ENCODE peak calls at places on chromosomes 2 and 18, in eight cellular contexts. One of them, this sample, is unnamed.

GRCh38 chr2:13003500-13003899 is 286.8 kb downstream of the TRIB2 start:
- DNase-seq in cardiac fibroblast: peak
- DNase-seq in PC-3: no peak
- DNase-seq in endothelial cell: no peak
- DNase-seq in activated CD8-positive, alpha-beta T cell treated with anti-CD3 and anti-CD28 coated beads for 36 hours: no peak
- DNase-seq in upper lobe of right lung: no peak
- DNase-seq in left ventricle myocardium inferior: no peak
- DNase-seq in CD8-positive, alpha-beta T cell: no peak
- DNase-seq in this sample: no peak

GRCh38 chr18:59266019-59266369 is 7.3 kb downstream of the RAX start:
- DNase-seq in cardiac fibroblast: no peak
- DNase-seq in upper lobe of right lung: no peak
- DNase-seq in PC-3: no peak
- DNase-seq in activated CD8-positive, alpha-beta T cell treated with anti-CD3 and anti-CD28 coated beads for 36 hours: no peak
- DNase-seq in left ventricle myocardium inferior: no peak
- DNase-seq in CD8-positive, alpha-beta T cell: no peak
- DNase-seq in endothelial cell: no peak
- DNase-seq in this sample: no peak

GRCh38 chr2:216215991-216216390 is 106.8 kb downstream of the XRCC5 start:
- DNase-seq in activated CD8-positive, alpha-beta T cell treated with anti-CD3 and anti-CD28 coated beads for 36 hours: no peak
- DNase-seq in upper lobe of right lung: no peak
- DNase-seq in endothelial cell: no peak
- DNase-seq in PC-3: peak
- DNase-seq in cardiac fibroblast: peak
- DNase-seq in CD8-positive, alpha-beta T cell: no peak
- DNase-seq in left ventricle myocardium inferior: no peak
- DNase-seq in this sample: no peak

GRCh38 chr2:231052494-231053451 is 3.9 kb upstream of the PSMD1 start:
- DNase-seq in endothelial cell: peak
- DNase-seq in CD8-positive, alpha-beta T cell: peak
- DNase-seq in cardiac fibroblast: peak
- DNase-seq in PC-3: peak
- DNase-seq in left ventricle myocardium inferior: peak
- DNase-seq in activated CD8-positive, alpha-beta T cell treated with anti-CD3 and anti-CD28 coated beads for 36 hours: peak
- DNase-seq in upper lobe of right lung: peak
- DNase-seq in this sample: peak

GRCh38 chr2:231394201-231395141 is 1.0 kb upstream of the B3GNT7 start:
- DNase-seq in upper lobe of right lung: no peak
- DNase-seq in left ventricle myocardium inferior: no peak
- DNase-seq in PC-3: peak
- DNase-seq in activated CD8-positive, alpha-beta T cell treated with anti-CD3 and anti-CD28 coated beads for 36 hours: no peak
- DNase-seq in endothelial cell: no peak
- DNase-seq in CD8-positive, alpha-beta T cell: no peak
- DNase-seq in cardiac fibroblast: no peak
- DNase-seq in this sample: peak

GRCh38 chr2:204505946-204506345 is 39.3 kb upstream of the PARD3B start:
- DNase-seq in left ventricle myocardium inferior: no peak
- DNase-seq in PC-3: peak
- DNase-seq in endothelial cell: no peak
- DNase-seq in cardiac fibroblast: peak
- DNase-seq in CD8-positive, alpha-beta T cell: no peak
- DNase-seq in upper lobe of right lung: no peak
- DNase-seq in activated CD8-positive, alpha-beta T cell treated with anti-CD3 and anti-CD28 coated beads for 36 hours: no peak
- DNase-seq in this sample: no peak

GRCh38 chr2:188199716-188200128 is 92.0 kb upstream of the GULP1 start:
- DNase-seq in CD8-positive, alpha-beta T cell: no peak
- DNase-seq in endothelial cell: no peak
- DNase-seq in cardiac fibroblast: peak
- DNase-seq in upper lobe of right lung: no peak
- DNase-seq in PC-3: peak
- DNase-seq in left ventricle myocardium inferior: no peak
- DNase-seq in activated CD8-positive, alpha-beta T cell treated with anti-CD3 and anti-CD28 coated beads for 36 hours: no peak
- DNase-seq in this sample: no peak

GRCh38 chr2:134452042-134452733 is 198.3 kb downstream of the MGAT5 start:
- DNase-seq in endothelial cell: no peak
- DNase-seq in left ventricle myocardium inferior: no peak
- DNase-seq in upper lobe of right lung: no peak
- DNase-seq in PC-3: no peak
- DNase-seq in cardiac fibroblast: no peak
- DNase-seq in CD8-positive, alpha-beta T cell: no peak
- DNase-seq in activated CD8-positive, alpha-beta T cell treated with anti-CD3 and anti-CD28 coated beads for 36 hours: no peak
- DNase-seq in this sample: no peak

GRCh38 chr18:9712606-9713005 is 4.5 kb downstream of the RAB31 start:
- DNase-seq in activated CD8-positive, alpha-beta T cell treated with anti-CD3 and anti-CD28 coated beads for 36 hours: no peak
- DNase-seq in cardiac fibroblast: peak
- DNase-seq in left ventricle myocardium inferior: no peak
- DNase-seq in CD8-positive, alpha-beta T cell: no peak
- DNase-seq in upper lobe of right lung: no peak
- DNase-seq in endothelial cell: no peak
- DNase-seq in PC-3: no peak
- DNase-seq in this sample: no peak

GRCh38 chr2:3737128-3737527 is 33.8 kb downstream of the DCDC2C start:
- DNase-seq in CD8-positive, alpha-beta T cell: no peak
- DNase-seq in activated CD8-positive, alpha-beta T cell treated with anti-CD3 and anti-CD28 coated beads for 36 hours: no peak
- DNase-seq in cardiac fibroblast: no peak
- DNase-seq in left ventricle myocardium inferior: no peak
- DNase-seq in PC-3: no peak
- DNase-seq in upper lobe of right lung: no peak
- DNase-seq in endothelial cell: no peak
- DNase-seq in this sample: no peak

GRCh38 chr2:3741372-3741771 is 38.0 kb downstream of the DCDC2C start:
- DNase-seq in left ventricle myocardium inferior: no peak
- DNase-seq in PC-3: no peak
- DNase-seq in upper lobe of right lung: no peak
- DNase-seq in CD8-positive, alpha-beta T cell: no peak
- DNase-seq in endothelial cell: no peak
- DNase-seq in activated CD8-positive, alpha-beta T cell treated with anti-CD3 and anti-CD28 coated beads for 36 hours: no peak
- DNase-seq in cardiac fibroblast: no peak
- DNase-seq in this sample: no peak

GRCh38 chr2:3739313-3739712 is 35.9 kb downstream of the DCDC2C start:
- DNase-seq in cardiac fibroblast: no peak
- DNase-seq in activated CD8-positive, alpha-beta T cell treated with anti-CD3 and anti-CD28 coated beads for 36 hours: no peak
- DNase-seq in endothelial cell: no peak
- DNase-seq in CD8-positive, alpha-beta T cell: no peak
- DNase-seq in PC-3: no peak
- DNase-seq in upper lobe of right lung: no peak
- DNase-seq in left ventricle myocardium inferior: no peak
- DNase-seq in this sample: no peak

GRCh38 chr2:3736112-3736511 is 32.7 kb downstream of the DCDC2C start:
- DNase-seq in upper lobe of right lung: no peak
- DNase-seq in endothelial cell: no peak
- DNase-seq in cardiac fibroblast: no peak
- DNase-seq in left ventricle myocardium inferior: no peak
- DNase-seq in activated CD8-positive, alpha-beta T cell treated with anti-CD3 and anti-CD28 coated beads for 36 hours: no peak
- DNase-seq in PC-3: no peak
- DNase-seq in CD8-positive, alpha-beta T cell: no peak
- DNase-seq in this sample: no peak

DNA sequence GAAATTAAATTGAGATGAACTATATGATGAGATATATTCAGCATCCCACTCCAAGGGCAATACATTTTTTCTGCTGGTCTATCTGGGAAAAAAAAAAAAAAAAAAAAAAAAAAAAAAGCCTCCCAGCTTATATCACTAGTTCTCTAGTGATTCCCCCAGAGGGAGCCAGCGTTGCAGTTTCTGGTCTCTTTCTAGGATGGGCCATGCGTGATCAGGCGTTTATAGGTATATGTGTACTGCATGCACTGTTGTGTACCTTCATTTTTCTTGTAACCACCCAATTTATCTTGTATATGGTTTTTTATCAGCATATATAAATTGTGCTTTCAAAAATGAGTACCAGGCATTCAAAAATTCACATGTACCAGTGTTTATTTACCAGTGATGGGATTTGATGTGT is 35.1 kb downstream of the DCDC2C start:
- DNase-seq in cardiac fibroblast: peak
- DNase-seq in upper lobe of right lung: no peak
- DNase-seq in left ventricle myocardium inferior: no peak
- DNase-seq in CD8-positive, alpha-beta T cell: no peak
- DNase-seq in PC-3: peak
- DNase-seq in activated CD8-positive, alpha-beta T cell treated with anti-CD3 and anti-CD28 coated beads for 36 hours: peak
- DNase-seq in endothelial cell: peak
- DNase-seq in this sample: no peak
- TF ChIP-seq CTCF in cardiac fibroblast: peak
- TF ChIP-seq CTCF in upper lobe of right lung: no peak
- TF ChIP-seq CTCF in left ventricle myocardium inferior: peak
- TF ChIP-seq CTCF in CD8-positive, alpha-beta T cell: no peak
- TF ChIP-seq CTCF in PC-3: peak
- TF ChIP-seq CTCF in activated CD8-positive, alpha-beta T cell treated with anti-CD3 and anti-CD28 coated beads for 36 hours: peak
- TF ChIP-seq CTCF in endothelial cell: no peak
- TF ChIP-seq CTCF in this sample: no peak

DNA sequence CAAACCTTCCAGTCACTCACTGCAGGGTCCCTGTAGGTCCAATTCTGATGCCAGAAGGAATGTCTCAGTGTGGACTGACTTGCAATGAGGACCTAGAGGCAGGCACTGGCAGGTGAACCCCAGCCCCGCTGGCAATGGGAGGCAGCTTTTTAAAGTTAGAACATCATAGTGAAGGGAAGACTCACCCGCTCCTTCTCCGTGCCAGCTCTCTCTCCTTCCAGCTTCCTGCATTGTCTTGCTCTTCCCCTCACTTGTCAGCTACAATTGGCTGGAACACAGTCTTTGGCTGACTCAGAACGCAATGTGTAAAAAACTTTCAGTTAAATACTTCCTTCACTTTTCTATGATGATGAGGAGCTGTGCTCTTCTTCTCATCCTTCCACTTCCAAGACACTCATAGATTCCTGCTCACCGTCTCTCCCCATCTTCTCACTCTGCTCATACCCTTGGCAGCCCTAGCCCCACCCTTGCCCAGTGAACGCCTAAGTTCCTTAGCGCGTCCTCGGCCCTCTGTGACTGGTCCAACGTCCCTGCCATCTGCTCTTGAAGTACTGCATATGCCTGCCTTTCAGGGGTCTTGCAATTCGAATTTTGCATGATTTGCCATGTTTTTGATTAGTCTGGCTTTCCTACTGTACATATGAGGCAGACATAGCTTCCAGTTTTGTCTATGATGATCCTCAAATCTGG is 117.9 kb upstream of the TMEM200C start:
- DNase-seq in activated CD8-positive, alpha-beta T cell treated with anti-CD3 and anti-CD28 coated beads for 36 hours: no peak
- DNase-seq in cardiac fibroblast: peak
- DNase-seq in upper lobe of right lung: no peak
- DNase-seq in CD8-positive, alpha-beta T cell: no peak
- DNase-seq in PC-3: no peak
- DNase-seq in endothelial cell: no peak
- DNase-seq in left ventricle myocardium inferior: no peak
- DNase-seq in this sample: no peak
- TF ChIP-seq CTCF in activated CD8-positive, alpha-beta T cell treated with anti-CD3 and anti-CD28 coated beads for 36 hours: no peak
- TF ChIP-seq CTCF in cardiac fibroblast: no peak
- TF ChIP-seq CTCF in upper lobe of right lung: no peak
- TF ChIP-seq CTCF in CD8-positive, alpha-beta T cell: no peak
- TF ChIP-seq CTCF in PC-3: no peak
- TF ChIP-seq CTCF in endothelial cell: no peak
- TF ChIP-seq CTCF in left ventricle myocardium inferior: no peak
- TF ChIP-seq CTCF in this sample: no peak

GRCh38 chr2:213723051-213723560 is 438.8 kb downstream of the SPAG16 start:
- DNase-seq in cardiac fibroblast: no peak
- DNase-seq in CD8-positive, alpha-beta T cell: no peak
- DNase-seq in PC-3: no peak
- DNase-seq in endothelial cell: no peak
- DNase-seq in left ventricle myocardium inferior: no peak
- DNase-seq in activated CD8-positive, alpha-beta T cell treated with anti-CD3 and anti-CD28 coated beads for 36 hours: no peak
- DNase-seq in upper lobe of right lung: no peak
- DNase-seq in this sample: no peak
- TF ChIP-seq CTCF in cardiac fibroblast: no peak
- TF ChIP-seq CTCF in CD8-positive, alpha-beta T cell: no peak
- TF ChIP-seq CTCF in PC-3: no peak
- TF ChIP-seq CTCF in endothelial cell: no peak
- TF ChIP-seq CTCF in left ventricle myocardium inferior: no peak
- TF ChIP-seq CTCF in activated CD8-positive, alpha-beta T cell treated with anti-CD3 and anti-CD28 coated beads for 36 hours: no peak
- TF ChIP-seq CTCF in upper lobe of right lung: no peak
- TF ChIP-seq CTCF in this sample: no peak

GRCh38 chr2:145593991-145594702 is 1074.2 kb upstream of the ZEB2 start:
- DNase-seq in cardiac fibroblast: peak
- DNase-seq in activated CD8-positive, alpha-beta T cell treated with anti-CD3 and anti-CD28 coated beads for 36 hours: no peak
- DNase-seq in PC-3: peak
- DNase-seq in left ventricle myocardium inferior: no peak
- DNase-seq in upper lobe of right lung: no peak
- DNase-seq in endothelial cell: no peak
- DNase-seq in CD8-positive, alpha-beta T cell: no peak
- DNase-seq in this sample: no peak
- TF ChIP-seq CTCF in cardiac fibroblast: peak
- TF ChIP-seq CTCF in activated CD8-positive, alpha-beta T cell treated with anti-CD3 and anti-CD28 coated beads for 36 hours: no peak
- TF ChIP-seq CTCF in PC-3: peak
- TF ChIP-seq CTCF in left ventricle myocardium inferior: no peak
- TF ChIP-seq CTCF in upper lobe of right lung: no peak
- TF ChIP-seq CTCF in endothelial cell: no peak
- TF ChIP-seq CTCF in CD8-positive, alpha-beta T cell: no peak
- TF ChIP-seq CTCF in this sample: no peak

GRCh38 chr2:122363885-122364284 is 608.4 kb downstream of the TSN start:
- DNase-seq in PC-3: no peak
- DNase-seq in activated CD8-positive, alpha-beta T cell treated with anti-CD3 and anti-CD28 coated beads for 36 hours: no peak
- DNase-seq in left ventricle myocardium inferior: no peak
- DNase-seq in upper lobe of right lung: no peak
- DNase-seq in CD8-positive, alpha-beta T cell: no peak
- DNase-seq in cardiac fibroblast: no peak
- DNase-seq in endothelial cell: no peak
- DNase-seq in this sample: no peak

GRCh38 chr2:122366427-122366826 is 611.0 kb downstream of the TSN start:
- DNase-seq in activated CD8-positive, alpha-beta T cell treated with anti-CD3 and anti-CD28 coated beads for 36 hours: no peak
- DNase-seq in left ventricle myocardium inferior: no peak
- DNase-seq in PC-3: no peak
- DNase-seq in endothelial cell: no peak
- DNase-seq in CD8-positive, alpha-beta T cell: no peak
- DNase-seq in upper lobe of right lung: no peak
- DNase-seq in cardiac fibroblast: no peak
- DNase-seq in this sample: no peak

GRCh38 chr2:122368576-122369243 is 613.3 kb downstream of the TSN start:
- DNase-seq in upper lobe of right lung: no peak
- DNase-seq in CD8-positive, alpha-beta T cell: no peak
- DNase-seq in PC-3: peak
- DNase-seq in left ventricle myocardium inferior: no peak
- DNase-seq in endothelial cell: no peak
- DNase-seq in activated CD8-positive, alpha-beta T cell treated with anti-CD3 and anti-CD28 coated beads for 36 hours: no peak
- DNase-seq in cardiac fibroblast: peak
- DNase-seq in this sample: no peak
- TF ChIP-seq CTCF in upper lobe of right lung: no peak
- TF ChIP-seq CTCF in CD8-positive, alpha-beta T cell: no peak
- TF ChIP-seq CTCF in PC-3: no peak
- TF ChIP-seq CTCF in left ventricle myocardium inferior: no peak
- TF ChIP-seq CTCF in endothelial cell: no peak
- TF ChIP-seq CTCF in activated CD8-positive, alpha-beta T cell treated with anti-CD3 and anti-CD28 coated beads for 36 hours: no peak
- TF ChIP-seq CTCF in cardiac fibroblast: peak
- TF ChIP-seq CTCF in this sample: no peak

GRCh38 chr2:163884416-163884815 is 148.6 kb upstream of the FIGN start:
- DNase-seq in endothelial cell: no peak
- DNase-seq in CD8-positive, alpha-beta T cell: no peak
- DNase-seq in activated CD8-positive, alpha-beta T cell treated with anti-CD3 and anti-CD28 coated beads for 36 hours: no peak
- DNase-seq in left ventricle myocardium inferior: no peak
- DNase-seq in cardiac fibroblast: no peak
- DNase-seq in upper lobe of right lung: no peak
- DNase-seq in PC-3: no peak
- DNase-seq in this sample: no peak

GRCh38 chr2:163888591-163888990 is 152.8 kb upstream of the FIGN start:
- DNase-seq in upper lobe of right lung: no peak
- DNase-seq in CD8-positive, alpha-beta T cell: no peak
- DNase-seq in activated CD8-positive, alpha-beta T cell treated with anti-CD3 and anti-CD28 coated beads for 36 hours: no peak
- DNase-seq in left ventricle myocardium inferior: no peak
- DNase-seq in PC-3: no peak
- DNase-seq in endothelial cell: no peak
- DNase-seq in cardiac fibroblast: no peak
- DNase-seq in this sample: no peak

GRCh38 chr2:163887182-163887581 is 151.4 kb upstream of the FIGN start:
- DNase-seq in upper lobe of right lung: no peak
- DNase-seq in cardiac fibroblast: no peak
- DNase-seq in CD8-positive, alpha-beta T cell: no peak
- DNase-seq in left ventricle myocardium inferior: no peak
- DNase-seq in endothelial cell: no peak
- DNase-seq in activated CD8-positive, alpha-beta T cell treated with anti-CD3 and anti-CD28 coated beads for 36 hours: no peak
- DNase-seq in PC-3: peak
- DNase-seq in this sample: no peak
- TF ChIP-seq CTCF in upper lobe of right lung: peak
- TF ChIP-seq CTCF in cardiac fibroblast: peak
- TF ChIP-seq CTCF in CD8-positive, alpha-beta T cell: no peak
- TF ChIP-seq CTCF in left ventricle myocardium inferior: peak
- TF ChIP-seq CTCF in endothelial cell: peak
- TF ChIP-seq CTCF in activated CD8-positive, alpha-beta T cell treated with anti-CD3 and anti-CD28 coated beads for 36 hours: no peak
- TF ChIP-seq CTCF in PC-3: peak
- TF ChIP-seq CTCF in this sample: no peak

This sample was measured in GM10248.